ENCODE peak calls at places on chromosome 2, in four cellular contexts. Y, I, H and X are unnamed samples.

GRCh38 chr2:237171396-237171795 is 85.7 kb downstream of the COPS8 start:
- DNase-seq in Y (no peak), I (no peak), H (no peak), X (no peak)

GRCh38 chr2:7017621-7018260 is 100.5 kb downstream of the RNF144A start:
- DNase-seq in Y (no peak), I (no peak), H (no peak), X (no peak)

GRCh38 chr2:156199588-156199987 is 132.9 kb downstream of the NR4A2 start:
- DNase-seq in Y (no peak), I (no peak), H (no peak), X (no peak)

GRCh38 chr2:173412628-173413027 is 58.0 kb downstream of the CDCA7 start:
- DNase-seq in Y (no peak), I (no peak), H (no peak), X (no peak)

GRCh38 chr2:129744141-129744540 is 235.3 kb upstream of the RAB6C start:
- DNase-seq in Y (no peak), I (no peak), H (no peak), X (no peak)

GRCh38 chr2:189441709-189442074 is 418 bp downstream of the WDR75 start:
- DNase-seq in Y (no peak), I (no peak), H (no peak), X (no peak)

GRCh38 chr2:212995920-212996319 is 155.5 kb downstream of the IKZF2 start:
- DNase-seq in Y (no peak), I (no peak), H (no peak), X (no peak)

GRCh38 chr2:191243154-191243553 is 2.0 kb upstream of the MYO1B start:
- DNase-seq in Y (no peak), I (no peak), H (no peak), X (no peak)

GRCh38 chr2:151040036-151040435 is 221.6 kb downstream of the RBM43 start:
- DNase-seq in Y (no peak), I (no peak), H (no peak), X (no peak)

GRCh38 chr2:127048618-127048935 is 58.4 kb downstream of the BIN1 start:
- DNase-seq in Y (no peak), I (no peak), H (no peak), X (no peak)

GRCh38 chr2:96115631-96116423 is 544 bp downstream of the ADRA2B start:
- DNase-seq in Y (no peak), I (no peak), H (no peak), X (no peak)

GRCh38 chr2:102206666-102207341 is 20.0 kb downstream of the IL1RL2 start:
- DNase-seq in Y (no peak), I (no peak), H (no peak), X (no peak)

GRCh38 chr2:227829337-227829736 is 15.7 kb downstream of the CCL20 start:
- DNase-seq in Y (no peak), I (no peak), H (no peak), X (no peak)

GRCh38 chr2:1884933-1885580 is 140.7 kb upstream of the PXDN start:
- DNase-seq in Y (no peak), I (no peak), H (no peak), X (no peak)

GRCh38 chr2:100239513-100240210 is 82.6 kb downstream of the LONRF2 start:
- DNase-seq in Y (peak), I (no peak), H (no peak), X (no peak)

GRCh38 chr2:26566081-26566375 is 75.1 kb downstream of the CIB4 start:
- DNase-seq in Y (no peak), I (no peak), H (no peak), X (no peak)

GRCh38 chr2:40168032-40168431 is 283.9 kb downstream of the SLC8A1 start:
- DNase-seq in Y (no peak), I (no peak), H (peak), X (no peak)

GRCh38 chr2:27831279-27832050 is 58.7 kb downstream of the RBKS start:
- DNase-seq in Y (no peak), I (no peak), H (no peak), X (no peak)

GRCh38 chr2:167292430-167293171 is 404.3 kb downstream of the XIRP2 start:
- DNase-seq in Y (peak), I (no peak), H (peak), X (peak)

GRCh38 chr2:214774108-214774507 is 35.4 kb downstream of the BARD1 start:
- DNase-seq in Y (no peak), I (no peak), H (no peak), X (no peak)

GRCh38 chr2:229800997-229801754 is 86.8 kb upstream of the DNER start:
- DNase-seq in Y (peak), I (peak), H (peak), X (peak)

GRCh38 chr2:4679391-4679790 is 976.0 kb downstream of the DCDC2C start:
- DNase-seq in Y (no peak), I (no peak), H (no peak), X (no peak)

GRCh38 chr2:191190439-191190838 is 39.6 kb upstream of the STAT4 start:
- DNase-seq in Y (no peak), I (no peak), H (no peak), X (no peak)

GRCh38 chr2:66925128-66925527 is 472.0 kb upstream of the ETAA1 start:
- DNase-seq in Y (no peak), I (no peak), H (no peak), X (no peak)

GRCh38 chr2:65997941-65998340 is 437.0 kb upstream of the MEIS1 start:
- DNase-seq in Y (no peak), I (no peak), H (no peak), X (no peak)

GRCh38 chr2:105114551-105114950 is 76.7 kb downstream of the MRPS9 start:
- DNase-seq in Y (no peak), I (no peak), H (peak), X (peak)

GRCh38 chr2:9325428-9325827 is 97.9 kb downstream of the ITGB1BP1 start:
- DNase-seq in Y (no peak), I (no peak), H (no peak), X (no peak)

GRCh38 chr2:26455801-26456700 is 21.9 kb downstream of the OTOF start:
- DNase-seq in Y (no peak), I (no peak), H (no peak), X (no peak)

GRCh38 chr2:23587330-23587729 is 202.4 kb downstream of the KLHL29 start:
- DNase-seq in Y (no peak), I (no peak), H (no peak), X (no peak)

GRCh38 chr2:118320640-118321039 is 232.4 kb downstream of the INSIG2 start:
- DNase-seq in Y (no peak), I (no peak), H (no peak), X (no peak)

GRCh38 chr2:74464406-74464805 is 776 bp downstream of the MOGS start:
- DNase-seq in Y (no peak), I (no peak), H (no peak), X (no peak)

GRCh38 chr2:151976945-151977353 is 121.9 kb downstream of the CACNB4 start:
- DNase-seq in Y (no peak), I (peak), H (no peak), X (no peak)

GRCh38 chr2:6877402-6878305 is at the start of gene RSAD2:
- DNase-seq in Y (no peak), I (peak), H (peak), X (no peak)

GRCh38 chr2:159573846-159574245 is 42.5 kb downstream of the BAZ2B start:
- DNase-seq in Y (no peak), I (no peak), H (no peak), X (no peak)

GRCh38 chr2:159571540-159572260 is 44.6 kb downstream of the BAZ2B start:
- DNase-seq in Y (no peak), I (no peak), H (no peak), X (no peak)

GRCh38 chr2:159573294-159573693 is 43.1 kb downstream of the BAZ2B start:
- DNase-seq in Y (no peak), I (no peak), H (no peak), X (no peak)

GRCh38 chr2:159572459-159572858 is 43.9 kb downstream of the BAZ2B start:
- DNase-seq in Y (no peak), I (no peak), H (no peak), X (no peak)

GRCh38 chr2:159574246-159574645 is 42.1 kb downstream of the BAZ2B start:
- DNase-seq in Y (no peak), I (no peak), H (no peak), X (no peak)
- TF ChIP-seq ATF2 in Y (no peak), I (no peak), H (no peak), X (no peak)

GRCh38 chr2:28926837-28927236 is 32.4 kb downstream of the WDR43 start:
- DNase-seq in Y (no peak), I (no peak), H (no peak), X (no peak)

GRCh38 chr2:28929581-28929980 is 35.1 kb downstream of the WDR43 start:
- DNase-seq in Y (no peak), I (no peak), H (no peak), X (no peak)

GRCh38 chr2:28927469-28927868 is 33.0 kb downstream of the WDR43 start:
- DNase-seq in Y (no peak), I (no peak), H (no peak), X (no peak)

GRCh38 chr2:28927878-28928277 is 33.4 kb downstream of the WDR43 start:
- DNase-seq in Y (no peak), I (no peak), H (no peak), X (no peak)
- TF ChIP-seq ATF2 in Y (no peak), I (no peak), H (no peak), X (no peak)

DNA sequence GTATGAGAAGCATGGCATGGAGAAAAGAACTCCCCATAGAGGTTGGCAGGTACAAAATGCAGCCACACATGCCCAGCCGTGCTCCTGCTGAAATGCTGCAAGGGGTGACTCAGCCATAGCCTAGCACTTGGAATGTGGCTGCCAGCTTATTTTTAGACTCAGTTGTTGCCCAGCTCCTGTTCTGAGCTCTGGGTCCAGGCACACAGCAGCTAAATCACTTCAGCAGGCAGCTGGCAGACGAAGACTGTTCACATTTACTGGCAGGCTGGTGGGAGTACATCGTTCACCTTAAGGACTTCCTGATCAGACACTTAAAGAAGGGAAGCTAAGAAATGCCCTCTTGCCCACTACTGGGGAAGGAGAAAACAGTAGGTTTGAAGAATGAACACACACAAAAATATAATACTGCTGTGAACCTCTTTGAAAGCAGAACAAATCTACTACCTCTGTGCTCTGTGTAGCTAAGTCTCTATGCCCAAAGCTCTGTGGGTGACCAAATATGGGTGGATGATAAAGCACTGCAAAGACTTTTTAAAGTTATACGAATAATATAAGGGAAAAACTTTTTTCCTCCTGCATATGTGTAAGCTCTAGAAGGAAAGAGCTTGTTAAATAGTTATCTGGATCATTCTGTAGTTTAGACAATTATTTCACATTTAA is 146.1 kb downstream of the LNPK start:
- DNase-seq in Y (no peak), I (no peak), H (no peak), X (no peak)
- TF ChIP-seq ATF2 in Y (no peak), I (no peak), H (no peak), X (no peak)

DNA sequence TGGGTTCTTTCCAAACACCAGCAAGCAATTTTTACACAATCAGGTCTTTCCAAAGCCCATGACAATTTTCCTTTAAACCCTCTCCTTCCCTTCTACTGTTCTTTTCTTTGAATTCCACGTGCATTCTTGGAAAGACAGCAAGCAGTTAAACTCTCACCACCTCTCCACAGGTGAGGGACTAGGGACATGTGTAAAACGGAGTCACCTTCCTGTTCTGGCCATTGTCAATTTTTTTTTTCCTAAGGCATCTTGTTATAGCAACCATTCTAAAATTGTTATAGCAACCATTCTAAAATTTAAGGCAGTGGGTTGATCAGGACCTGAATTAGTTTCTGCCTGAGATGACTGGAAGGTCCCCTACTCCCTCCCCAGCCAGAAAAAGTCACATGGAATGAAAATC is 113.8 kb downstream of the ANKRD44 start:
- DNase-seq in Y (no peak), I (no peak), H (no peak), X (no peak)
- TF ChIP-seq ATF2 in Y (no peak), I (no peak), H (no peak), X (no peak)

GRCh38 chr2:217622205-217622621 is 380.6 kb downstream of the TNS1 start:
- DNase-seq in Y (peak), I (no peak), H (peak), X (no peak)
- TF ChIP-seq ATF2 in Y (no peak), I (no peak), H (peak), X (no peak)

GRCh38 chr2:144362401-144362800 is 157.5 kb downstream of the ZEB2 start:
- DNase-seq in Y (no peak), I (no peak), H (no peak), X (no peak)

GRCh38 chr2:144367030-144367429 is 152.9 kb downstream of the ZEB2 start:
- DNase-seq in Y (no peak), I (no peak), H (no peak), X (no peak)

GRCh38 chr2:144361742-144362141 is 158.2 kb downstream of the ZEB2 start:
- DNase-seq in Y (no peak), I (no peak), H (no peak), X (no peak)

GRCh38 chr2:144369416-144369815 is 150.5 kb downstream of the ZEB2 start:
- DNase-seq in Y (no peak), I (no peak), H (no peak), X (no peak)

GRCh38 chr2:144364988-144365738 is 154.8 kb downstream of the ZEB2 start:
- DNase-seq in Y (no peak), I (peak), H (no peak), X (no peak)
- TF ChIP-seq ATF2 in Y (no peak), I (peak), H (no peak), X (no peak)

GRCh38 chr2:63000801-63001200 is 49.8 kb upstream of the OTX1 start:
- DNase-seq in Y (no peak), I (no peak), H (no peak), X (no peak)
- TF ChIP-seq ATF2 in Y (no peak), I (no peak), H (no peak), X (no peak)